ENCODE peak calls at places on chromosomes 2 and 18, in eight cellular contexts. A is stimulated activated CD4-positive, alpha-beta T cell treated with anti-CD3 and anti-CD28 coated beads, Interleukin-4, amount 100 ng/mL, for 48 hours; D is Kasumi-1; V is effector memory CD4-positive, alpha-beta T cell; L is left lobe of liver; R is Calu3; E is activated CD8-positive, alpha-beta memory T cell treated with anti-CD3 and anti-CD28 coated beads for 24 hours; P is SHP77. N is an unnamed sample.

GRCh38 chr2:27072950-27073349 is 1.5 kb upstream of the OST4 start:
- DNase-seq in A (no peak), D (no peak), V (no peak), L (no peak), R (no peak), E (no peak), P (no peak), N (no peak)

GRCh38 chr2:165700511-165700910 is 93.5 kb downstream of the GALNT3 start:
- DNase-seq in A (no peak), D (no peak), V (no peak), L (no peak), R (no peak), E (no peak), P (no peak), N (no peak)

GRCh38 chr18:51153659-51154371 is 43.7 kb downstream of the MEX3C start:
- DNase-seq in A (no peak), D (no peak), V (peak), L (no peak), R (no peak), E (peak), P (peak), N (peak)

GRCh38 chr18:5574843-5575242 is 31.0 kb upstream of the EPB41L3 start:
- DNase-seq in A (no peak), D (no peak), V (no peak), L (no peak), R (no peak), E (no peak), P (no peak), N (no peak)

GRCh38 chr2:179139506-179139905 is 89.6 kb upstream of the CCDC141 start:
- DNase-seq in A (peak), D (no peak), V (no peak), L (no peak), R (no peak), E (no peak), P (no peak), N (no peak)

GRCh38 chr2:162074937-162075688 is 1.1 kb upstream of the DPP4 start:
- DNase-seq in A (no peak), D (no peak), V (no peak), L (no peak), R (no peak), E (no peak), P (no peak), N (no peak)

GRCh38 chr18:24632158-24632988 is 171.9 kb downstream of the HRH4 start:
- DNase-seq in A (no peak), D (no peak), V (no peak), L (no peak), R (no peak), E (no peak), P (no peak), N (no peak)

GRCh38 chr2:182821172-182821571 is 45.3 kb downstream of the FRZB start:
- DNase-seq in A (no peak), D (no peak), V (no peak), L (no peak), R (no peak), E (no peak), P (no peak), N (no peak)

GRCh38 chr2:40653829-40654228 is 201.9 kb upstream of the SLC8A1 start:
- DNase-seq in A (no peak), D (no peak), V (no peak), L (no peak), R (no peak), E (no peak), P (no peak), N (no peak)

GRCh38 chr18:46856975-46857374 is 60.3 kb downstream of the PIAS2 start:
- DNase-seq in A (no peak), D (no peak), V (no peak), L (no peak), R (no peak), E (no peak), P (peak), N (no peak)

GRCh38 chr2:108449410-108450200 is 599 bp downstream of the GCC2 start:
- DNase-seq in A (no peak), D (peak), V (peak), L (no peak), R (peak), E (no peak), P (peak), N (peak)

GRCh38 chr2:204251977-204252376 is 293.3 kb upstream of the PARD3B start:
- DNase-seq in A (no peak), D (no peak), V (no peak), L (no peak), R (no peak), E (no peak), P (no peak), N (no peak)